ENCODE peak calls at places on chromosomes 7 and 10, in six cellular contexts. U is tibial nerve; Z is CD8-positive, alpha-beta T cell; N is GM20000; B is Calu3; F is neural crest cell. G is an unnamed sample.

GRCh38 chr7:79820387-79820786 is 314.2 kb upstream of the GNAI1 start:
- DNase-seq in U (peak; percentile 13), Z (no peak), N (no peak), B (no peak), F (peak; percentile 9), G (no peak)

GRCh38 chr7:157784114-157784835 is 447.5 kb downstream of the DNAJB6 start:
- DNase-seq in U (no peak), Z (no peak), N (no peak), B (no peak), F (no peak), G (no peak)

GRCh38 chr10:79470096-79470495 is 24.7 kb upstream of the ZCCHC24 start:
- DNase-seq in U (no peak), Z (peak; percentile 25), N (no peak), B (no peak), F (no peak), G (no peak)

GRCh38 chr7:125820495-125820894 is 890.9 kb upstream of the POT1 start:
- DNase-seq in U (no peak), Z (no peak), N (no peak), B (no peak), F (no peak), G (no peak)

GRCh38 chr7:1899201-1899600 is 229.1 kb downstream of the ELFN1 start:
- DNase-seq in U (no peak), Z (no peak), N (no peak), B (no peak), F (no peak), G (no peak)

GRCh38 chr7:138021889-138022288 is 20.0 kb upstream of the CREB3L2 start:
- DNase-seq in U (no peak), Z (no peak), N (no peak), B (no peak), F (no peak), G (no peak)

GRCh38 chr7:90210925-90211324 is 615 bp upstream of the STEAP2 start:
- DNase-seq in U (no peak), Z (no peak), N (peak; percentile 24), B (no peak), F (no peak), G (no peak)

GRCh38 chr10:60385399-60385738 is 4.3 kb downstream of the ANK3 start:
- DNase-seq in U (no peak), Z (no peak), N (no peak), B (no peak), F (no peak), G (no peak)

GRCh38 chr7:155951554-155952158 is 139.4 kb upstream of the SHH start:
- DNase-seq in U (no peak), Z (no peak), N (no peak), B (peak; percentile 91), F (no peak), G (no peak)

GRCh38 chr7:216360-217300 is 24.3 kb downstream of the FAM20C start:
- DNase-seq in U (no peak), Z (no peak), N (no peak), B (no peak), F (no peak), G (no peak)

GRCh38 chr7:49660170-49660783 is 113.2 kb upstream of the VWC2 start:
- DNase-seq in U (no peak), Z (no peak), N (no peak), B (no peak), F (no peak), G (no peak)

GRCh38 chr7:124032369-124033092 is at the start of gene TMEM229A:
- DNase-seq in U (no peak), Z (no peak), N (peak; percentile 50), B (peak; percentile 47), F (peak; percentile 50), G (no peak)

GRCh38 chr10:69969961-69970360 is 82.7 kb upstream of the MACROH2A2 start:
- DNase-seq in U (no peak), Z (no peak), N (no peak), B (no peak), F (no peak), G (no peak)

GRCh38 chr7:130893441-130893894 is 159.5 kb upstream of the KLF14 start:
- DNase-seq in U (no peak), Z (no peak), N (no peak), B (no peak), F (no peak), G (no peak)

GRCh38 chr7:47651355-47652317 is 69.7 kb upstream of the TNS3 start:
- DNase-seq in U (no peak), Z (no peak), N (no peak), B (peak; percentile 30), F (no peak), G (no peak)

GRCh38 chr10:83809001-83809400 is 330.3 kb upstream of the GHITM start:
- DNase-seq in U (no peak), Z (no peak), N (no peak), B (no peak), F (no peak), G (no peak)

GRCh38 chr7:3215624-3216585 is 85.1 kb upstream of the SDK1 start:
- DNase-seq in U (no peak), Z (peak; percentile 31), N (no peak), B (peak; percentile 60), F (no peak), G (no peak)

GRCh38 chr10:11454958-11455566 is 156.4 kb downstream of the USP6NL start:
- DNase-seq in U (no peak), Z (no peak), N (no peak), B (no peak), F (no peak), G (no peak)

GRCh38 chr7:129224251-129225205 is at the start of gene AHCYL2:
- DNase-seq in U (peak; percentile 95), Z (peak; percentile 98), N (peak; percentile 95), B (peak; percentile 96), F (peak; percentile 88), G (peak; percentile 95)
- TF ChIP-seq CTCF in U (no peak), Z (no peak), N (no peak), B (no peak), F (no peak), G (no peak)

GRCh38 chr7:101170617-101171441 is 5.5 kb upstream of the VGF start:
- DNase-seq in U (no peak), Z (no peak), N (no peak), B (no peak), F (no peak), G (no peak)

GRCh38 chr7:101169838-101170531 is 4.6 kb upstream of the VGF start:
- DNase-seq in U (peak; percentile 29), Z (peak; percentile 85), N (peak; percentile 85), B (peak; percentile 82), F (peak; percentile 92), G (peak; percentile 73)

GRCh38 chr7:101172005-101172853 is 6.9 kb upstream of the VGF start:
- DNase-seq in U (no peak), Z (no peak), N (no peak), B (no peak), F (no peak), G (peak; percentile 26)

GRCh38 chr7:101172854-101173751 is 7.0 kb downstream of the NAT16 start:
- DNase-seq in U (no peak), Z (no peak), N (no peak), B (peak; percentile 86), F (no peak), G (no peak)

GRCh38 chr7:101171442-101171837 is 6.1 kb upstream of the VGF start:
- DNase-seq in U (no peak), Z (no peak), N (no peak), B (no peak), F (no peak), G (no peak)
- TF ChIP-seq CTCF in U (no peak), Z (no peak), N (no peak), B (no peak), F (no peak), G (no peak)

GRCh38 chr10:101029520-101030309 is 1.2 kb downstream of the PDZD7 start:
- DNase-seq in U (no peak), Z (no peak), N (no peak), B (no peak), F (no peak), G (no peak)
- TF ChIP-seq CTCF in U (no peak), Z (no peak), N (no peak), B (no peak), F (no peak), G (no peak)

GRCh38 chr10:114874827-114875541 is 53.4 kb downstream of the FHIP2A start:
- DNase-seq in U (no peak), Z (no peak), N (peak; percentile 34), B (no peak), F (peak; percentile 44), G (no peak)
- TF ChIP-seq CTCF in U (no peak), Z (no peak), N (no peak), B (no peak), F (no peak), G (no peak)

GRCh38 chr10:110872145-110872983 is 636 bp downstream of the PDCD4 start:
- DNase-seq in U (peak; percentile 50), Z (peak; percentile 80), N (peak; percentile 59), B (peak; percentile 38), F (peak; percentile 74), G (peak; percentile 69)
- TF ChIP-seq CTCF in U (peak; percentile 21), Z (no peak), N (no peak), B (no peak), F (no peak), G (no peak)

DNA sequence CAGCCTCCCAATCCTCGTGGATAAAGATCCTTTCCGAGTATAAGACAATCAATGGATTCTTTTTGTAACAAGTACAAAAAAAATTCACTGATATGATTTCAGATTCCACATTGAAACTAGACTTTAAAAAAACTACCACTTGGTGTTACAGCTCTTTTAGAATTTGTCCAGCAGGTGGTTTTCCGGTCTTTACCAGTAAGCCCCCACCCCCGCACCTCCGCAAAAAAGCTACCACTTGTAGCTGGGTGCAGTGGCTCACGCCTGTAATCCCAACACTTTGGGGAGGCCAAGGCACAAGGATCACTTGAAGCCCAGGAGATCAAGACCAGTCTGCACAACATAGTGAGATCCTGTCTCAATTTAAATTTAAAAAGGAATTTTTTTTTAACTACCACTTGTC is 19.8 kb downstream of the IGF2BP3 start:
- DNase-seq in U (no peak), Z (no peak), N (no peak), B (no peak), F (no peak), G (no peak)
- TF ChIP-seq CTCF in U (no peak), Z (no peak), N (no peak), B (no peak), F (no peak), G (no peak)

DNA sequence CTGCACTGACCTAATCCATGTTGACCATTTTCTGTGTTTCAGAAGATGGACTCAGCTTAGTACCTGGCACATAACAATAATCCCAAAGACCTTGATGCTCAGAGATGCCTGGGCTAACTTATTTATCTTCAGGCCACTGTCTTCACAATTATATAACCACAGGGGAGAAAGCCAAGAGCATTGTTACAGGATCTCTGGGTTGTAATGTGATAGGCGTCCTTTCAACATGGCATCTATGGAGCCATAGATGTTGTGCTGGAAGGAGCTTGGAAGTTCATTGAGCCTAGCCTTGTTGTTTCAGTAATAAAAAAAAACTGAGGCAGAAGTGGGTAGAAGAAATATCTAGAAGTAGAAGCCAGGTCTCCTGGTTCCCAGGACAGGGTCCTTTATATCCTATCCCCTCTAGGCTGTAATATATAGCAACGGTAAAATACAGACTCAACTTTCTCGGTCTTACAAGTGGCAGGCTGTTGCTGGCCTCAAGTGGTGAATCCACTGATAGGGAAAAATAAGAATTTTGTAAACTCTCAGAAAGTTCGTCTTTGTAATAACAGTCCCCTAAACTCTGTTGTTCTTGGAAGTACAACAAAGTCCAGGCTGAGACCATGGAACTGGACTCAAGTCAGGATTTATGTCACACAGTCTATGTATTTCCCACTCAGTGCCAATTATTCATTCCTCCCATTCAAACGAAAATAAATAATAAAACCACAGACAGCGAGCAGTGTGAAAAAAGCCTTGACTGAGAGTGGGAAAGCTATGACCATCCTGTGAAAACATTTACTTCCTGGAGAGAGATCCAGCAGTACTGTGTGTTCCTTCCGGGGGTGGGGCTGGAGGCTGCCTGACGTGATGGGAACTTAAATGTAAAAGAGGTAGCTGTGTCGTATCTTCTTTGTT is 277.6 kb downstream of the REEP3 start:
- DNase-seq in U (peak; percentile 58), Z (no peak), N (no peak), B (peak; percentile 62), F (no peak), G (no peak)
- TF ChIP-seq CTCF in U (no peak), Z (no peak), N (no peak), B (no peak), F (no peak), G (no peak)